ENCODE peak calls at places on chromosome 11, in six cellular contexts. F is neuronal stem cell, S is IMR-90, E is H9, D is mesenchymal stem cell, O is H1. N is an unnamed sample.

GRCh38 chr11:124670732-124671131 is 2.8 kb downstream of the SIAE start:
- DNase-seq in F (no peak), E (no peak), O (no peak), D (no peak), S (peak; percentile 9), N (no peak)

GRCh38 chr11:82996966-82997606 is 74.6 kb downstream of the RAB30 start:
- DNase-seq in S (no peak), F (no peak), D (no peak), E (no peak), O (no peak), N (no peak)

GRCh38 chr11:65538915-65539374 is 14.1 kb downstream of the SCYL1 start:
- DNase-seq in D (no peak), O (peak; percentile 71), S (no peak), E (peak; percentile 71), F (no peak), N (peak; percentile 59)

GRCh38 chr11:114970908-114971645 is 292.8 kb downstream of the NXPE2 start:
- DNase-seq in F (no peak), O (no peak), E (no peak), S (no peak), D (no peak), N (no peak)

GRCh38 chr11:56404393-56404792 is 8.1 kb upstream of the OR5AL1 start:
- DNase-seq in S (no peak), D (no peak), O (no peak), E (no peak), F (no peak), N (no peak)

GRCh38 chr11:57150454-57150917 is 31.3 kb upstream of the LRRC55 start:
- DNase-seq in F (no peak), O (no peak), S (peak; percentile 1), E (no peak), D (no peak), N (peak; percentile 72)

GRCh38 chr11:117816151-117816741 is 8.3 kb downstream of the FXYD2 start:
- DNase-seq in O (no peak), E (peak; percentile 70), F (peak; percentile 62), S (peak; percentile 30), D (peak; percentile 71), N (peak; percentile 95)

GRCh38 chr11:65615950-65616574 is 486 bp downstream of the PCNX3 start:
- DNase-seq in F (no peak), S (no peak), D (no peak), O (no peak), E (no peak), N (peak; percentile 39)

GRCh38 chr11:3781423-3781822 is 15.9 kb downstream of the NUP98 start:
- DNase-seq in S (peak; percentile 55), O (no peak), E (no peak), D (no peak), F (no peak), N (no peak)

GRCh38 chr11:68839953-68840641 is 1.6 kb downstream of the CPT1A start:
- DNase-seq in F (no peak), E (peak; percentile 62), O (no peak), D (peak; percentile 66), S (peak; percentile 20), N (peak; percentile 54)

GRCh38 chr11:16713594-16713993 is 24.9 kb upstream of the C11orf58 start:
- DNase-seq in O (no peak), E (no peak), F (no peak), S (no peak), D (no peak), N (no peak)

GRCh38 chr11:65609711-65610110 is 4.3 kb downstream of the MAP3K11 start:
- DNase-seq in E (no peak), F (no peak), S (no peak), D (no peak), O (no peak), N (no peak)

GRCh38 chr11:45754746-45755145 is 50.2 kb upstream of the SLC35C1 start:
- DNase-seq in O (no peak), F (no peak), S (no peak), D (peak; percentile 25), E (no peak), N (peak; percentile 29)

GRCh38 chr11:62140302-62141110 is 16.7 kb downstream of the INCENP start:
- DNase-seq in E (peak; percentile 23), D (no peak), F (no peak), O (no peak), S (no peak), N (no peak)

GRCh38 chr11:62137881-62138629 is 14.2 kb downstream of the INCENP start:
- DNase-seq in O (no peak), F (no peak), E (peak; percentile 7), D (no peak), S (no peak), N (no peak)

GRCh38 chr11:62138630-62139425 is 15.0 kb downstream of the INCENP start:
- DNase-seq in O (no peak), S (no peak), E (peak; percentile 22), F (no peak), D (no peak), N (no peak)

GRCh38 chr11:62141111-62142042 is 17.6 kb downstream of the INCENP start:
- DNase-seq in E (peak; percentile 15), F (no peak), D (no peak), O (no peak), S (no peak), N (no peak)

DNA sequence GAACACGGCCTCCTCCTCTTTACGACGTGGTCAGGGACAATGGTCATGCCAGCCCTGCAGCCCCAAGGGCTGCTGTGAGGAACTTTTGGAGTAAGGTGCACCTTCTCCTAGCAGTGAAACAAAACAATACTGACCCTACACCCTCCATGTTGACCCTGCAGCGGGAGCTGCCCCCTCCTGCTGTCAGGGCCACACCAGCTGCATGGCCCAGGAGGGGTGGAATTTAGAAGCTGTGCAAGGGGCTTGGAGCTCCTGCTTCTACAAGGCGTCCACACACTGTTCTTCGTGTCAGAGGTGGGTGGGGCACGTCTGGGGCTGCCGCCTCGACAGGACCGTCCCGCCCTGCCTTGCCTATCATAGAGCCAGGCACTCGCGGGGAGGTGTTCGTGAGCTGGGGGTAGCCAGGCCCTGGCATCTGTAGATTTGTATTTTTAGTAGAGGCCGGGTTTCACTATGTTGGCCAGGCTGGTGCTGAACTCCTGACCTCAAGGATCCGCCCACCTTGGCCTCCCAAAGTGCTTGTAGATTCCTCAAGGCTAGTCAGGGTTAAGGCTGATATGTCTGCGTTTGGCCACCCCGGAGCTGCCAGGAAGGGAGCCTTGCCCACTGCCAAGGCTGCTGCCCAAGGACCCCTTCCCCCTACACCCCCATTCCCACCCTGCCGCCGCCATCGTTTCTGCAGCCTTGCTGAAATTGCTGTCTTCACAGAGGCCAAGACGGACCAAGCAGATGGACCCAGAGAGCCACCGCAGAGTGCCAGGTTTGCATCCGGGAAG is 15.9 kb downstream of the INCENP start:
- DNase-seq in E (peak; percentile 12), S (no peak), F (no peak), D (no peak), O (no peak), N (no peak)
- H2BK15ac ChIP-seq in E (no peak overlapping the region), S (no peak overlapping the region), F (no peak overlapping the region), D (no peak overlapping the region), O (no peak overlapping the region), N (no peak overlapping the region)

GRCh38 chr11:70437111-70437784 is 38.9 kb downstream of the CTTN start:
- DNase-seq in O (no peak), S (no peak), D (no peak), E (no peak), F (no peak), N (no peak)

GRCh38 chr11:70434813-70435300 is 36.5 kb downstream of the CTTN start:
- DNase-seq in E (no peak), O (no peak), D (no peak), F (no peak), S (no peak), N (no peak)

GRCh38 chr11:70436501-70436860 is 38.2 kb downstream of the CTTN start:
- DNase-seq in O (no peak), D (no peak), E (no peak), S (no peak), F (no peak), N (no peak)

GRCh38 chr11:70435361-70435760 is 37.0 kb downstream of the CTTN start:
- DNase-seq in O (no peak), E (no peak), F (no peak), D (no peak), S (no peak), N (no peak)

DNA sequence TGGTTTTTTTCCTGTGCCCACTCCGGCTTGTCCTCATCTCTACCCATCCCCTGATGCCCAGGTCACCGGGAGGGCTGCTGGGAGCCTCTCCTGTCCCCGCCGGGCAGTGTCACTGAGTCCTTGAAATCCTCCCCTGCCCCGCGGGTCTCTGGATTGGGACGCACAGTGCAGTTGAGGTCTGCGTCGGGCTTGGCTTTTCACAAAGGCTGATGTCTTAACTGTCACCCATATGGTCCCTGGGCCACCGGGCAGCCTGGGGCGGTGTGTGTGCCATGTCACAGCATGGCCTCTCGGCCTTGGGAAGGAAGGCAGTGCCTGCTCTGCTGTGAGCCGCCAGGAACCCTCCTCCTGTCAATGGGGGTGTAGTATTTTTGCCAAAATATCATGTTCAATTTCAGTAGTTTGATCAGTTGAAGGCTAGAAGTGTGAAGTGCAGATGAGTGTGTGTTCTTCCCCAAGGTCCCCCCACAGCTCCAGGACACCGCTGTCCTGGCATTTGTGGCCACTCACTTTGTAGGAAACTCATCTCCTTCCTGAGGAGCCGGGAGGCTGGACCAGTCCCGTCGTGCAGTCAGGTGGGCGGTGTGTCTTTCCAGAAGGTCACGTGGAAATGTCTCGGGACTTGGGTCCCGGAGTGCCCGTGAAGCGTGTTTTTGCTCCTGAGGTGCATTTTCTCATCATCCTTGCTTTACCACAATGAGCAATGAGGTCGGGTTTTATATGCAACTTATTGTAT is 37.6 kb downstream of the CTTN start:
- DNase-seq in F (no peak), D (no peak), S (no peak), E (no peak), O (no peak), N (no peak)
- H3K4me2 ChIP-seq in F (no peak overlapping the region), D (no peak overlapping the region), S (no peak overlapping the region), E (no peak overlapping the region), O (no peak overlapping the region), N (no peak overlapping the region)

GRCh38 chr11:77109236-77110019 is 6.8 kb downstream of the OMP start:
- DNase-seq in D (no peak), F (no peak), S (peak; percentile 37), E (no peak), O (no peak), N (no peak)
- H2BK15ac ChIP-seq in D (no peak overlapping the region), F (no peak overlapping the region), S (no peak overlapping the region), E (no peak overlapping the region), O (no peak overlapping the region), N (no peak overlapping the region)

GRCh38 chr11:13261600-13262061 is 16.0 kb upstream of the BMAL1 start:
- DNase-seq in S (peak; percentile 87), F (no peak), E (no peak), O (no peak), D (peak; percentile 93), N (peak; percentile 88)

GRCh38 chr11:13260196-13260962 is 17.2 kb upstream of the BMAL1 start:
- DNase-seq in D (peak; percentile 9), E (no peak), S (no peak), O (no peak), F (no peak), N (no peak)

GRCh38 chr11:13259374-13259773 is 18.2 kb upstream of the BMAL1 start:
- DNase-seq in E (no peak), D (no peak), S (no peak), F (no peak), O (no peak), N (no peak)

GRCh38 chr11:13260963-13261599 is 16.5 kb upstream of the BMAL1 start:
- DNase-seq in O (no peak), D (no peak), F (no peak), E (no peak), S (peak; percentile 12), N (no peak)

DNA sequence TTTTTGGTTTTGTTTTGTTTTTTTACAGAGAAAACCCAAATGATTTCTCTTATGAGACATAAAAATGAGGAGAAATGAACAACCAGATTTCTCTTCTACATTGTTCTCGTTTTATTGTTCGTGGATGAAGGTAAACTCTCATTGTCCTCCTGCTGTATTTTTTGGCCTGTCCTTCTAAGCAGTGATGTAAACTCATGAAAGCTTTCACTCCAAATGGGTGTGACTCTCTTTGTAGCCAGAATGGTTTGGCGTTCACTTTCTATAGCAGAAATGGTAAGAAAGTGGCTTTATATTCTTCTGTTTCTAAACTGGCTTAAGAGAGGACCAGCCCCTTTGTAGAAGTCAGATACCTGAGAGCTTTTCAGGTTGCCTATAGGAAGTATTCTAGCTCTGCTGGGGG is 15.5 kb upstream of the BMAL1 start:
- DNase-seq in F (no peak), S (no peak), O (no peak), D (no peak), E (no peak), N (no peak)
- H3K4me2 ChIP-seq in F (no peak overlapping the region), S (no peak overlapping the region), O (no peak overlapping the region), D (no peak overlapping the region), E (no peak overlapping the region), N (no peak overlapping the region)

N was measured in mesendoderm.